ENCODE peak calls at places on chromosomes 1 and 21, in nine cellular contexts. One of them, this sample, is unnamed.

GRCh38 chr1:84272401-84272800 is 29.1 kb upstream of the SAMD13 start:
- DNase-seq in fibroblast of pulmonary artery: no peak
- DNase-seq in heart right ventricle: no peak
- DNase-seq in bronchial epithelial cell: peak; percentile 28
- DNase-seq in lower lobe of right lung: no peak
- DNase-seq in Caco-2: peak; percentile 56
- DNase-seq in chondrocyte: no peak
- DNase-seq in RWPE1: peak; percentile 8
- DNase-seq in progenitor cell of endocrine pancreas: no peak
- DNase-seq in this sample: no peak

GRCh38 chr1:95117207-95118018 is at the start of gene TLCD4:
- DNase-seq in progenitor cell of endocrine pancreas: peak; percentile 65
- DNase-seq in Caco-2: peak; percentile 76
- DNase-seq in chondrocyte: no peak
- DNase-seq in fibroblast of pulmonary artery: peak; percentile 14
- DNase-seq in heart right ventricle: peak; percentile 74
- DNase-seq in lower lobe of right lung: peak; percentile 78
- DNase-seq in RWPE1: peak; percentile 51
- DNase-seq in bronchial epithelial cell: no peak
- DNase-seq in this sample: peak; percentile 24

GRCh38 chr1:229648406-229648805 is 22.4 kb downstream of the URB2 start:
- DNase-seq in bronchial epithelial cell: no peak
- DNase-seq in RWPE1: no peak
- DNase-seq in fibroblast of pulmonary artery: no peak
- DNase-seq in heart right ventricle: no peak
- DNase-seq in chondrocyte: no peak
- DNase-seq in lower lobe of right lung: no peak
- DNase-seq in Caco-2: no peak
- DNase-seq in progenitor cell of endocrine pancreas: no peak
- DNase-seq in this sample: no peak

GRCh38 chr21:42460391-42461184 is 35.4 kb downstream of the RSPH1 start:
- DNase-seq in chondrocyte: no peak
- DNase-seq in RWPE1: no peak
- DNase-seq in progenitor cell of endocrine pancreas: no peak
- DNase-seq in fibroblast of pulmonary artery: no peak
- DNase-seq in heart right ventricle: no peak
- DNase-seq in bronchial epithelial cell: no peak
- DNase-seq in lower lobe of right lung: no peak
- DNase-seq in Caco-2: no peak
- DNase-seq in this sample: peak; percentile 68

GRCh38 chr1:207628776-207629175 is 16.2 kb upstream of the CR1L start:
- DNase-seq in chondrocyte: no peak
- DNase-seq in fibroblast of pulmonary artery: peak; percentile 4
- DNase-seq in progenitor cell of endocrine pancreas: no peak
- DNase-seq in heart right ventricle: no peak
- DNase-seq in bronchial epithelial cell: no peak
- DNase-seq in RWPE1: no peak
- DNase-seq in lower lobe of right lung: no peak
- DNase-seq in Caco-2: no peak
- DNase-seq in this sample: no peak

GRCh38 chr21:33760641-33761103 is 118.4 kb downstream of the ITSN1 start:
- DNase-seq in RWPE1: no peak
- DNase-seq in Caco-2: no peak
- DNase-seq in chondrocyte: no peak
- DNase-seq in fibroblast of pulmonary artery: peak; percentile 42
- DNase-seq in bronchial epithelial cell: no peak
- DNase-seq in heart right ventricle: no peak
- DNase-seq in lower lobe of right lung: no peak
- DNase-seq in progenitor cell of endocrine pancreas: no peak
- DNase-seq in this sample: no peak

GRCh38 chr1:56780128-56780750 is 39.0 kb downstream of the FYB2 start:
- DNase-seq in Caco-2: no peak
- DNase-seq in RWPE1: no peak
- DNase-seq in bronchial epithelial cell: no peak
- DNase-seq in progenitor cell of endocrine pancreas: no peak
- DNase-seq in lower lobe of right lung: no peak
- DNase-seq in fibroblast of pulmonary artery: no peak
- DNase-seq in heart right ventricle: no peak
- DNase-seq in chondrocyte: no peak
- DNase-seq in this sample: no peak

GRCh38 chr1:74222701-74223100 is 12.5 kb upstream of the TNNI3K start:
- DNase-seq in Caco-2: no peak
- DNase-seq in fibroblast of pulmonary artery: no peak
- DNase-seq in progenitor cell of endocrine pancreas: no peak
- DNase-seq in chondrocyte: no peak
- DNase-seq in heart right ventricle: no peak
- DNase-seq in lower lobe of right lung: no peak
- DNase-seq in RWPE1: peak; percentile 1
- DNase-seq in bronchial epithelial cell: peak; percentile 61
- DNase-seq in this sample: no peak

GRCh38 chr1:44249543-44249942 is 36.3 kb downstream of the DMAP1 start:
- DNase-seq in chondrocyte: no peak
- DNase-seq in bronchial epithelial cell: no peak
- DNase-seq in heart right ventricle: peak; percentile 52
- DNase-seq in RWPE1: no peak
- DNase-seq in fibroblast of pulmonary artery: peak; percentile 10
- DNase-seq in progenitor cell of endocrine pancreas: no peak
- DNase-seq in Caco-2: no peak
- DNase-seq in lower lobe of right lung: no peak
- DNase-seq in this sample: no peak

GRCh38 chr1:36172983-36173382 is 17.0 kb downstream of the MAP7D1 start:
- DNase-seq in fibroblast of pulmonary artery: peak; percentile 86
- DNase-seq in lower lobe of right lung: no peak
- DNase-seq in Caco-2: no peak
- DNase-seq in bronchial epithelial cell: peak; percentile 98
- DNase-seq in progenitor cell of endocrine pancreas: no peak
- DNase-seq in chondrocyte: no peak
- DNase-seq in heart right ventricle: no peak
- DNase-seq in RWPE1: peak; percentile 93
- DNase-seq in this sample: no peak

GRCh38 chr1:43383449-43383848 is 6.2 kb downstream of the MED8 start:
- DNase-seq in progenitor cell of endocrine pancreas: no peak
- DNase-seq in RWPE1: no peak
- DNase-seq in chondrocyte: no peak
- DNase-seq in bronchial epithelial cell: no peak
- DNase-seq in Caco-2: no peak
- DNase-seq in fibroblast of pulmonary artery: no peak
- DNase-seq in lower lobe of right lung: no peak
- DNase-seq in heart right ventricle: no peak
- DNase-seq in this sample: no peak

GRCh38 chr1:227900571-227901051 is 47.1 kb downstream of the WNT9A start:
- DNase-seq in Caco-2: no peak
- DNase-seq in RWPE1: no peak
- DNase-seq in fibroblast of pulmonary artery: no peak
- DNase-seq in lower lobe of right lung: peak; percentile 19
- DNase-seq in chondrocyte: peak; percentile 51
- DNase-seq in bronchial epithelial cell: no peak
- DNase-seq in progenitor cell of endocrine pancreas: no peak
- DNase-seq in heart right ventricle: no peak
- DNase-seq in this sample: peak; percentile 0

GRCh38 chr1:91585502-91585901 is 84.9 kb downstream of the CDC7 start:
- DNase-seq in progenitor cell of endocrine pancreas: no peak
- DNase-seq in lower lobe of right lung: no peak
- DNase-seq in heart right ventricle: no peak
- DNase-seq in fibroblast of pulmonary artery: no peak
- DNase-seq in Caco-2: no peak
- DNase-seq in chondrocyte: no peak
- DNase-seq in RWPE1: no peak
- DNase-seq in bronchial epithelial cell: no peak
- DNase-seq in this sample: no peak

GRCh38 chr1:91592716-91593477 is 92.2 kb downstream of the CDC7 start:
- DNase-seq in progenitor cell of endocrine pancreas: no peak
- DNase-seq in chondrocyte: no peak
- DNase-seq in RWPE1: no peak
- DNase-seq in heart right ventricle: no peak
- DNase-seq in Caco-2: no peak
- DNase-seq in lower lobe of right lung: no peak
- DNase-seq in fibroblast of pulmonary artery: no peak
- DNase-seq in bronchial epithelial cell: no peak
- DNase-seq in this sample: no peak

GRCh38 chr1:91585982-91586381 is 85.3 kb downstream of the CDC7 start:
- DNase-seq in lower lobe of right lung: no peak
- DNase-seq in progenitor cell of endocrine pancreas: no peak
- DNase-seq in heart right ventricle: no peak
- DNase-seq in RWPE1: no peak
- DNase-seq in Caco-2: no peak
- DNase-seq in fibroblast of pulmonary artery: no peak
- DNase-seq in bronchial epithelial cell: no peak
- DNase-seq in chondrocyte: no peak
- DNase-seq in this sample: no peak

GRCh38 chr1:91591175-91591968 is 90.7 kb downstream of the CDC7 start:
- DNase-seq in fibroblast of pulmonary artery: no peak
- DNase-seq in bronchial epithelial cell: no peak
- DNase-seq in progenitor cell of endocrine pancreas: no peak
- DNase-seq in Caco-2: no peak
- DNase-seq in RWPE1: no peak
- DNase-seq in heart right ventricle: no peak
- DNase-seq in chondrocyte: no peak
- DNase-seq in lower lobe of right lung: no peak
- DNase-seq in this sample: peak; percentile 24

GRCh38 chr1:91589438-91589837 is 88.8 kb downstream of the CDC7 start:
- DNase-seq in Caco-2: no peak
- DNase-seq in heart right ventricle: no peak
- DNase-seq in RWPE1: no peak
- DNase-seq in fibroblast of pulmonary artery: no peak
- DNase-seq in lower lobe of right lung: no peak
- DNase-seq in bronchial epithelial cell: no peak
- DNase-seq in progenitor cell of endocrine pancreas: no peak
- DNase-seq in chondrocyte: no peak
- DNase-seq in this sample: no peak
- TF ChIP-seq CTCF in Caco-2: no peak
- TF ChIP-seq CTCF in heart right ventricle: peak; percentile 16
- TF ChIP-seq CTCF in RWPE1: no peak
- TF ChIP-seq CTCF in fibroblast of pulmonary artery: no peak
- TF ChIP-seq CTCF in lower lobe of right lung: no peak
- TF ChIP-seq CTCF in bronchial epithelial cell: no peak
- TF ChIP-seq CTCF in progenitor cell of endocrine pancreas: peak; percentile 11
- TF ChIP-seq CTCF in chondrocyte: peak; percentile 24
- TF ChIP-seq CTCF in this sample: no peak

GRCh38 chr1:25673962-25674928 is 57.7 kb downstream of the MAN1C1 start:
- DNase-seq in lower lobe of right lung: no peak
- DNase-seq in Caco-2: no peak
- DNase-seq in heart right ventricle: no peak
- DNase-seq in progenitor cell of endocrine pancreas: no peak
- DNase-seq in chondrocyte: peak; percentile 14
- DNase-seq in fibroblast of pulmonary artery: no peak
- DNase-seq in bronchial epithelial cell: no peak
- DNase-seq in RWPE1: no peak
- DNase-seq in this sample: peak; percentile 17
- TF ChIP-seq CTCF in lower lobe of right lung: no peak
- TF ChIP-seq CTCF in Caco-2: no peak
- TF ChIP-seq CTCF in heart right ventricle: no peak
- TF ChIP-seq CTCF in progenitor cell of endocrine pancreas: no peak
- TF ChIP-seq CTCF in chondrocyte: no peak
- TF ChIP-seq CTCF in fibroblast of pulmonary artery: no peak
- TF ChIP-seq CTCF in bronchial epithelial cell: no peak
- TF ChIP-seq CTCF in RWPE1: no peak
- TF ChIP-seq CTCF in this sample: no peak

GRCh38 chr1:3307359-3307758 is 147.1 kb upstream of the ARHGEF16 start:
- DNase-seq in progenitor cell of endocrine pancreas: no peak
- DNase-seq in lower lobe of right lung: no peak
- DNase-seq in bronchial epithelial cell: no peak
- DNase-seq in fibroblast of pulmonary artery: no peak
- DNase-seq in chondrocyte: no peak
- DNase-seq in Caco-2: no peak
- DNase-seq in RWPE1: no peak
- DNase-seq in heart right ventricle: no peak
- DNase-seq in this sample: no peak
- TF ChIP-seq CTCF in progenitor cell of endocrine pancreas: no peak
- TF ChIP-seq CTCF in lower lobe of right lung: no peak
- TF ChIP-seq CTCF in bronchial epithelial cell: no peak
- TF ChIP-seq CTCF in fibroblast of pulmonary artery: no peak
- TF ChIP-seq CTCF in chondrocyte: no peak
- TF ChIP-seq CTCF in Caco-2: no peak
- TF ChIP-seq CTCF in RWPE1: no peak
- TF ChIP-seq CTCF in heart right ventricle: no peak
- TF ChIP-seq CTCF in this sample: no peak

GRCh38 chr1:76870037-76870436 is 2.8 kb downstream of the ST6GALNAC5 start:
- DNase-seq in Caco-2: no peak
- DNase-seq in heart right ventricle: no peak
- DNase-seq in bronchial epithelial cell: no peak
- DNase-seq in fibroblast of pulmonary artery: no peak
- DNase-seq in progenitor cell of endocrine pancreas: no peak
- DNase-seq in RWPE1: no peak
- DNase-seq in chondrocyte: no peak
- DNase-seq in lower lobe of right lung: no peak
- DNase-seq in this sample: no peak

GRCh38 chr1:76866566-76866965 is 714 bp upstream of the ST6GALNAC5 start:
- DNase-seq in heart right ventricle: no peak
- DNase-seq in fibroblast of pulmonary artery: peak; percentile 8
- DNase-seq in lower lobe of right lung: no peak
- DNase-seq in RWPE1: no peak
- DNase-seq in bronchial epithelial cell: no peak
- DNase-seq in Caco-2: no peak
- DNase-seq in chondrocyte: no peak
- DNase-seq in progenitor cell of endocrine pancreas: no peak
- DNase-seq in this sample: no peak

GRCh38 chr1:76868916-76869315 is 1.6 kb downstream of the ST6GALNAC5 start:
- DNase-seq in fibroblast of pulmonary artery: no peak
- DNase-seq in progenitor cell of endocrine pancreas: peak; percentile 16
- DNase-seq in chondrocyte: no peak
- DNase-seq in RWPE1: no peak
- DNase-seq in bronchial epithelial cell: no peak
- DNase-seq in lower lobe of right lung: peak; percentile 44
- DNase-seq in Caco-2: no peak
- DNase-seq in heart right ventricle: no peak
- DNase-seq in this sample: no peak

GRCh38 chr1:76867342-76868130 is at the start of gene ST6GALNAC5:
- DNase-seq in chondrocyte: no peak
- DNase-seq in Caco-2: no peak
- DNase-seq in fibroblast of pulmonary artery: peak; percentile 8
- DNase-seq in lower lobe of right lung: peak; percentile 48
- DNase-seq in heart right ventricle: no peak
- DNase-seq in progenitor cell of endocrine pancreas: peak; percentile 15
- DNase-seq in bronchial epithelial cell: no peak
- DNase-seq in RWPE1: peak; percentile 10
- DNase-seq in this sample: peak; percentile 8

DNA sequence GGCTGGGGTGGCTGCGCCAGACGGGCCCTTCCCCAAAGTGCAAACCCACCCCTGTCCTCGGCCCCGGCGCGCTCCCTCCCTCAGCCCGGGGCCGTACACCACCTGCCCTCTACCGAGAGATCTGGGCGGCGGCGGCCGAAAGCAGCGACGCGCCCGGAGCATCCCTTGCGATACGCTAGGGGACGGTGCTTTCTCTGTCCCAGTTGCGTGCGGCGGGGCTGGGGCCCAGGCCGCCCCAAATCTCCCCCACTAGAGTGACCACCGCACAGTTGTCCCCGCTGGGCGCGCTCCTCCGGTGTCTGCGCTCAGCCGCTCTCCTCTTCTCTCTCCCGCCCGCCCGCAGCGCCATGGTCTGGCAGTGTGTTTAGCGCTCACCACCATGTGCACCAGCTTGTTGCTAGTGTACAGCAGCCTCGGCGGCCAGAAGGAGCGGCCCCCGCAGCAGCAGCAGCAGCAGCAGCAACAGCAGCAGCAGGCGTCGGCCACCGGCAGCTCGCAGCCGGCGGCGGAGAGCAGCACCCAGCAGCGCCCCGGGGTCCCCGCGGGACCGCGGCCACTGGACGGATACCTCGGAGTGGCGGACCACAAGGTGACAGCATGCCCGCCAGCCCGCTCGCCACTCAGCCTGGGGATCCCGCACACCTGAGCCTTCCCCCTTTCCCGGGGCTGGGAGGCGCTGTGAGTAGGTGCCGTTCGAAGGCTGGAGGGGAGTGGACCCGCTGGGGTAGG is 1.0 kb downstream of the ST6GALNAC5 start:
- DNase-seq in fibroblast of pulmonary artery: peak; percentile 29
- DNase-seq in progenitor cell of endocrine pancreas: peak; percentile 37
- DNase-seq in Caco-2: no peak
- DNase-seq in lower lobe of right lung: peak; percentile 47
- DNase-seq in bronchial epithelial cell: no peak
- DNase-seq in chondrocyte: peak; percentile 94
- DNase-seq in RWPE1: peak; percentile 22
- DNase-seq in heart right ventricle: peak; percentile 13
- DNase-seq in this sample: peak; percentile 38
- TF ChIP-seq CTCF in fibroblast of pulmonary artery: no peak
- TF ChIP-seq CTCF in progenitor cell of endocrine pancreas: no peak
- TF ChIP-seq CTCF in Caco-2: no peak
- TF ChIP-seq CTCF in lower lobe of right lung: peak; percentile 11
- TF ChIP-seq CTCF in bronchial epithelial cell: no peak
- TF ChIP-seq CTCF in chondrocyte: peak; percentile 71
- TF ChIP-seq CTCF in RWPE1: peak; percentile 10
- TF ChIP-seq CTCF in heart right ventricle: no peak
- TF ChIP-seq CTCF in this sample: peak; percentile 15

This sample was measured in activated CD8-positive, alpha-beta T cell treated with anti-CD3 and anti-CD28 coated beads for 36 hours.